ENCODE peak calls at places on chromosomes 6 and 20, in seven cellular contexts. E, C, A, X, G, P and L are unnamed samples.
A peak's percentile ranks its signal among the peaks of the same experiment; 100 is the strongest.

GRCh38 chr6:15440040-15440439 is 194.2 kb downstream of the JARID2 start:
- DNase-seq in E (no peak), C (no peak), A (no peak), X (no peak), G (no peak), P (no peak), L (no peak)

GRCh38 chr6:23394699-23395098 is 731.3 kb upstream of the NRSN1 start:
- DNase-seq in E (no peak), C (no peak), A (no peak), X (no peak), G (no peak), P (no peak), L (no peak)

GRCh38 chr20:18430172-18430826 is 36.5 kb downstream of the DZANK1 start:
- DNase-seq in E (no peak), C (no peak), A (no peak), X (no peak), G (peak; percentile 37), P (no peak), L (no peak)

GRCh38 chr6:36701401-36701991 is 3.9 kb downstream of the RAB44 start:
- DNase-seq in E (no peak), C (peak; percentile 27), A (peak; percentile 23), X (peak; percentile 32), G (no peak), P (no peak), L (peak; percentile 34)

GRCh38 chr6:137264308-137265075 is 45.3 kb upstream of the IFNGR1 start:
- DNase-seq in E (no peak), C (peak; percentile 10), A (no peak), X (no peak), G (no peak), P (no peak), L (no peak)

GRCh38 chr6:70668499-70668812 is 773 bp downstream of the SMAP1 start:
- DNase-seq in E (no peak), C (peak; percentile 68), A (no peak), X (peak; percentile 10), G (no peak), P (peak; percentile 47), L (no peak)

GRCh38 chr6:44011350-44011925 is 115.8 kb downstream of the MRPL14 start:
- DNase-seq in E (no peak), C (peak; percentile 43), A (no peak), X (peak; percentile 32), G (no peak), P (no peak), L (no peak)

GRCh38 chr20:11672959-11673358 is 244.7 kb upstream of the BTBD3 start:
- DNase-seq in E (no peak), C (no peak), A (no peak), X (no peak), G (no peak), P (no peak), L (no peak)

GRCh38 chr6:84415517-84415916 is 188.1 kb upstream of the CEP162 start:
- DNase-seq in E (no peak), C (no peak), A (no peak), X (no peak), G (no peak), P (no peak), L (no peak)

GRCh38 chr6:90294989-90295853 is 1.4 kb downstream of the BACH2 start:
- DNase-seq in E (peak; percentile 54), C (peak; percentile 47), A (peak; percentile 48), X (peak; percentile 26), G (peak; percentile 68), P (no peak), L (peak; percentile 39)

GRCh38 chr6:71222676-71223075 is 65.9 kb upstream of the OGFRL1 start:
- DNase-seq in E (no peak), C (no peak), A (no peak), X (peak; percentile 52), G (no peak), P (no peak), L (no peak)

GRCh38 chr6:142372348-142372747 is 70.5 kb downstream of the ADGRG6 start:
- DNase-seq in E (no peak), C (no peak), A (no peak), X (peak; percentile 95), G (peak; percentile 30), P (peak; percentile 84), L (no peak)

GRCh38 chr20:34362502-34363061 is 491 bp upstream of the ITCH start:
- DNase-seq in E (no peak), C (no peak), A (no peak), X (no peak), G (no peak), P (no peak), L (no peak)

GRCh38 chr6:15628499-15629131 is 34.2 kb downstream of the DTNBP1 start:
- DNase-seq in E (no peak), C (peak; percentile 91), A (no peak), X (peak; percentile 13), G (peak; percentile 8), P (no peak), L (no peak)

GRCh38 chr20:41366546-41367392 is at the start of gene EMILIN3:
- DNase-seq in E (peak; percentile 90), C (peak; percentile 31), A (peak; percentile 78), X (no peak), G (peak; percentile 62), P (no peak), L (no peak)

GRCh38 chr20:19254956-19255355 is 42.5 kb downstream of the SLC24A3 start:
- DNase-seq in E (no peak), C (no peak), A (no peak), X (no peak), G (no peak), P (no peak), L (no peak)

GRCh38 chr20:11717562-11717961 is 200.1 kb upstream of the BTBD3 start:
- DNase-seq in E (no peak), C (no peak), A (no peak), X (no peak), G (no peak), P (no peak), L (no peak)

GRCh38 chr20:24470031-24470781 is 777 bp downstream of the SYNDIG1 start:
- DNase-seq in E (peak; percentile 59), C (peak; percentile 50), A (peak; percentile 50), X (no peak), G (peak; percentile 28), P (no peak), L (peak; percentile 49)

DNA sequence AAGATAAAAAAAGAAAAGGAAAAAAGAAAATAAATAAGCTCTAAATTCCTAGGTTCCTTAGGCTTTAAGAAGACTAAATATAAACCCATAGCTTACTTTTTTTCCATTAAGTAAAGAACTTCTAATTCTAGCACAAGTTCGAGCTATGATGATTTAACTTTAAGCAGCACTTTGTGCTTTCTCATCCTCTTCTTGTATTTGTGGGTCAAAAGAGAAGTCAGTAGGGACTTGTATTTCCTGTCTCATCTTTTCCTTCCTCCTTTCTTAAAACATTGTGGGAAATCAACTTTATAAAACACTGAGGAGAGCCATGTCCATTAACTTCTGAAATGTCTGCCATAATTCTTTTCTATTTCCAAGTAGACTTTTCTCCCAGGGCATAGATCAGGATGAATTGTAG is 637.7 kb upstream of the CITED2 start:
- DNase-seq in E (no peak), C (no peak), A (no peak), X (no peak), G (no peak), P (no peak), L (no peak)
- TF ChIP-seq EZH2phosphoT487 in E (no peak), C (no peak), A (no peak), X (no peak), G (no peak), P (no peak), L (no peak)

GRCh38 chr6:149856256-149856994 is 7.7 kb downstream of the LRP11 start:
- DNase-seq in E (no peak), C (peak; percentile 5), A (no peak), X (peak; percentile 23), G (no peak), P (no peak), L (no peak)
- H3K4me1 ChIP-seq in E (no peaks in the 10 kb centered on the region), C (peaks cover 75% of the 10 kb centered on the region), A (peaks cover 24% of the 10 kb centered on the region), X (peaks cover 67% of the 10 kb centered on the region), G (peaks cover 34% of the 10 kb centered on the region), P (peaks cover 46% of the 10 kb centered on the region), L (no peaks in the 10 kb centered on the region)

GRCh38 chr6:29827579-29828470 is at the start of gene HLA-G:
- DNase-seq in E (peak; percentile 16), C (no peak), A (peak; percentile 52), X (no peak), G (no peak), P (no peak), L (no peak)
- TF ChIP-seq EZH2 in E (peak; percentile 89), C (no peak), A (peak; percentile 58), X (no peak), G (peak; percentile 95), P (no peak), L (no peak)

DNA sequence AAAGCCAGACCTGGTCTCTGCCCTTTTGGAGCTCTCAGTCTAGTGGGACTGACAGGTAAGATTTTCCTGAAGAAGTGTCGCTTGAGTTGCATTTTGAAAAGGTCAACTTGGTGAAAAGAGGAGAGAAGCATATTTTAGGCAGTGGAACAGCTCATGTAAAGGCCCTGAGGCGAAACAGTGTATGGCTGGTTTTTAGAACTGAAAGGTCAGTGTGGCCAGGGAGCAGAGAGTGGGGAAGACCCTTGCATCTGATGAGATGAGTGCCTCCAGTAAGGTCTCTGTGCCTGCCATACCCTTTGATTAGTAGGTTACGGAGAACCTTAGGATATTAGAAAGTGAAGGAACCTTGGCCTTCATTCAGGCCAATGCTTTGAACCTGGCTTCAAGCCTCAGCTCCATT is 55.9 kb upstream of the SAYSD1 start:
- DNase-seq in E (no peak), C (no peak), A (no peak), X (no peak), G (no peak), P (no peak), L (no peak)
- TF ChIP-seq EZH2phosphoT487 in E (no peak), C (no peak), A (no peak), X (no peak), G (no peak), P (no peak), L (no peak)

DNA sequence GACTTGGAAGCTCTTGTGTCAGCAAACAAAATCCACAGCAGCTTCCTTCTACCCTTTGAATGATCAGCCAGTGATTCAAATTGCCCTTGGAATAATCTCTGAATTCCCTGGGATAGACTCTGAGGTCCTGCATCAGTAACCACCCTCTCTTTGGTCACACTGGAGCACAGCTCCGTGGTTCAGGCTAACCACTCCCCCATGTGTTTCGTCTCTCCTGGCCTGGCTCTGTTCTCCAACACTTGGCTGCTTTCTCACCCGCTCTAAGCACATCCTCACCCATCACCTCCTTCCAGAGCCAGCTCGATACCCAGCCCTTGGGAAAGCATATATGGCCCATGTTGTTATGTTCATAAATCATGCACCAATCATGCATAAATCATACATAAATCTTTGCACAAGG is 93.7 kb downstream of the PLEKHG1 start:
- DNase-seq in E (no peak), C (no peak), A (no peak), X (no peak), G (no peak), P (no peak), L (no peak)
- H3K4me1 ChIP-seq in E (peaks cover 21% of the 10 kb centered on the region), C (no peaks in the 10 kb centered on the region), A (no peaks in the 10 kb centered on the region), X (peaks cover 5% of the 10 kb centered on the region), G (peaks cover 12% of the 10 kb centered on the region), P (peaks cover 14% of the 10 kb centered on the region), L (no peaks in the 10 kb centered on the region)